ENCODE peak calls at places on chromosomes 13 and 19, in five cellular contexts. W is naive thymus-derived CD4-positive, alpha-beta T cell; L is NCI-H2029 treated with DMSO at 0.1 percent for 48 hours; I is LHCN-M2; O is activated CD4-positive, CD25-positive, alpha-beta regulatory T cell treated with anti-CD3 and anti-CD28 coated beads, Interleukin-2, amount 50 U/mL, for 72 hours. H is an unnamed sample.

GRCh38 chr19:43910884-43911283 is 24.2 kb downstream of the ZNF45 start:
- DNase-seq in W (no peak), O (no peak), I (no peak), L (no peak), H (no peak)

GRCh38 chr19:3691372-3691716 is 8.9 kb downstream of the PIP5K1C start:
- DNase-seq in I (no peak), W (no peak), L (no peak), O (no peak), H (no peak)

GRCh38 chr13:76663941-76664340 is 222.3 kb downstream of the KCTD12 start:
- DNase-seq in I (peak), O (no peak), L (no peak), W (no peak), H (no peak)

GRCh38 chr13:93984876-93985275 is 494.6 kb downstream of the DCT start:
- DNase-seq in O (no peak), I (no peak), L (no peak), W (no peak), H (no peak)

GRCh38 chr19:5681446-5682292 is 842 bp downstream of the HSD11B1L start:
- DNase-seq in I (no peak), O (no peak), W (no peak), L (no peak), H (no peak)

GRCh38 chr19:39448271-39448670 is 2.9 kb downstream of the SUPT5H start:
- DNase-seq in L (no peak), O (no peak), I (peak), W (no peak), H (no peak)

GRCh38 chr13:111066544-111066943 is 48.6 kb upstream of the ARHGEF7 start:
- DNase-seq in O (no peak), I (no peak), L (no peak), W (no peak), H (no peak)

GRCh38 chr19:1275976-1276619 is 768 bp downstream of the FAM174C start:
- DNase-seq in L (no peak), O (no peak), W (no peak), I (no peak), H (no peak)

GRCh38 chr13:49869514-49869913 is 66.6 kb downstream of the SPRYD7 start:
- DNase-seq in I (peak), O (no peak), W (no peak), L (no peak), H (peak)

GRCh38 chr13:33740134-33740538 is 77.8 kb upstream of the RFC3 start:
- DNase-seq in L (no peak), W (no peak), O (no peak), I (peak), H (no peak)

GRCh38 chr13:51249767-51250741 is 27.9 kb downstream of the FAM124A start:
- DNase-seq in I (peak), O (no peak), L (no peak), W (no peak), H (no peak)

GRCh38 chr19:38483016-38483630 is 49.6 kb downstream of the RYR1 start:
- DNase-seq in W (no peak), L (no peak), O (no peak), I (no peak), H (no peak)

GRCh38 chr13:77563110-77563509 is 27.6 kb downstream of the SCEL start:
- DNase-seq in L (no peak), I (peak), W (no peak), O (no peak), H (peak)

GRCh38 chr13:113947321-113948033 is 26.4 kb downstream of the C13orf46 start:
- DNase-seq in O (no peak), W (no peak), L (no peak), I (no peak), H (no peak)

GRCh38 chr13:84896128-84896527 is 903.1 kb downstream of the SLITRK6 start:
- DNase-seq in I (peak), W (no peak), L (no peak), O (no peak), H (peak)

GRCh38 chr19:53898680-53899341 is 10.3 kb upstream of the CACNG7 start:
- DNase-seq in W (no peak), I (no peak), L (no peak), O (no peak), H (peak)

GRCh38 chr19:31979362-31979761 is 366.0 kb upstream of the ZNF507 start:
- DNase-seq in O (no peak), I (no peak), W (no peak), L (no peak), H (no peak)

GRCh38 chr13:43094901-43095300 is 71.5 kb downstream of the DNAJC15 start:
- DNase-seq in I (peak), L (no peak), W (no peak), O (no peak), H (no peak)

GRCh38 chr19:6800991-6801396 is 28.5 kb downstream of the VAV1 start:
- DNase-seq in O (no peak), L (peak), W (peak), I (peak), H (peak)

GRCh38 chr19:41546386-41546789 is 29.6 kb upstream of the CEACAM21 start:
- DNase-seq in W (peak), O (no peak), L (no peak), I (no peak), H (no peak)

GRCh38 chr19:2607712-2608601 is 94.5 kb downstream of the GNG7 start:
- DNase-seq in O (peak), L (no peak), I (no peak), W (peak), H (no peak)

GRCh38 chr13:106038752-106039151 is 496.7 kb downstream of the EFNB2 start:
- DNase-seq in I (peak), L (no peak), W (no peak), O (no peak), H (no peak)

GRCh38 chr19:50705422-50706019 is 14.1 kb downstream of the SHANK1 start:
- DNase-seq in W (no peak), L (no peak), O (no peak), I (peak), H (peak)

GRCh38 chr13:73223372-73223781 is 164.6 kb downstream of the KLF5 start:
- DNase-seq in O (no peak), W (no peak), L (no peak), I (no peak), H (peak)

GRCh38 chr13:106367361-106367781 is 168.1 kb downstream of the EFNB2 start:
- DNase-seq in I (no peak), O (no peak), L (no peak), W (no peak), H (no peak)

GRCh38 chr19:23075031-23075733 is 41.6 kb upstream of the ZNF730 start:
- DNase-seq in W (no peak), L (peak), I (peak), O (no peak), H (peak)

GRCh38 chr13:46489586-46490023 is 63.4 kb upstream of the LRCH1 start:
- DNase-seq in L (no peak), I (peak), O (no peak), W (no peak), H (no peak)

GRCh38 chr19:58228584-58229254 is at the start of gene ZNF544:
- DNase-seq in I (peak), O (peak), L (peak), W (peak), H (peak)

GRCh38 chr19:43798026-43798545 is 4.2 kb downstream of the LYPD5 start:
- DNase-seq in O (no peak), L (no peak), I (no peak), W (no peak), H (no peak)

GRCh38 chr13:31747271-31747670 is 7.9 kb downstream of the RXFP2 start:
- DNase-seq in W (no peak), O (no peak), I (no peak), L (no peak), H (no peak)

GRCh38 chr13:100515410-100515800 is 73.2 kb downstream of the GGACT start:
- DNase-seq in L (no peak), W (no peak), O (no peak), I (no peak), H (no peak)

GRCh38 chr13:51590966-51591627 is 6.8 kb downstream of the WDFY2 start:
- DNase-seq in W (no peak), O (no peak), L (no peak), I (peak), H (peak)

GRCh38 chr19:518292-519231 is 11.3 kb downstream of the TPGS1 start:
- DNase-seq in O (peak), L (no peak), W (peak), I (no peak), H (no peak)

GRCh38 chr19:34228762-34229161 is 25.6 kb upstream of the GARRE1 start:
- DNase-seq in O (no peak), I (no peak), L (no peak), W (no peak), H (no peak)

GRCh38 chr19:6414033-6414643 is 10.5 kb downstream of the KHSRP start:
- DNase-seq in L (no peak), O (no peak), I (no peak), W (no peak), H (no peak)

GRCh38 chr13:51950722-51951121 is 60.5 kb downstream of the ATP7B start:
- DNase-seq in W (peak), I (no peak), L (no peak), O (no peak), H (no peak)

GRCh38 chr19:11463391-11463790 is 17.5 kb downstream of the ELAVL3 start:
- DNase-seq in L (no peak), I (no peak), W (no peak), O (no peak), H (no peak)

GRCh38 chr13:53137777-53138176 is 109.2 kb downstream of the OLFM4 start:
- DNase-seq in O (no peak), W (no peak), L (no peak), I (no peak), H (peak)

GRCh38 chr13:73411067-73411809 is 352.4 kb downstream of the KLF5 start:
- DNase-seq in I (peak), O (no peak), W (no peak), L (no peak), H (peak)

H was measured in SJCRH30.